ENCODE peak calls at places on chromosomes 13 and 19, in five cellular contexts. R is trophoblast cell, M is DND-41, X is H1, Y is neural progenitor cell. V is an unnamed sample.

GRCh38 chr13:48125794-48126228 is 30.9 kb upstream of the MED4 start:
- DNase-seq in R (no peak), M (no peak), X (no peak), Y (no peak), V (no peak)

GRCh38 chr13:111184685-111185401 is 69.7 kb downstream of the ARHGEF7 start:
- DNase-seq in X (no peak), M (peak), Y (no peak), R (no peak), V (no peak)

GRCh38 chr13:44912617-44913016 is 76.7 kb downstream of the NUFIP1 start:
- DNase-seq in R (no peak), M (no peak), Y (no peak), X (no peak), V (no peak)

GRCh38 chr19:50969413-50969760 is at the start of gene KLK6:
- DNase-seq in M (no peak), Y (no peak), X (no peak), R (no peak), V (peak)

GRCh38 chr13:110380359-110381028 is 73.4 kb downstream of the COL4A2 start:
- DNase-seq in M (no peak), R (peak), Y (no peak), X (no peak), V (no peak)

GRCh38 chr19:58279925-58280316 is 1.2 kb downstream of the ZNF8 start:
- DNase-seq in M (no peak), Y (no peak), R (no peak), X (no peak), V (no peak)

GRCh38 chr13:111947026-111947810 is 119.7 kb upstream of the SOX1 start:
- DNase-seq in Y (no peak), M (no peak), X (peak), R (no peak), V (no peak)

GRCh38 chr19:35977446-35978222 is 17.4 kb upstream of the SDHAF1 start:
- DNase-seq in Y (peak), M (peak), X (peak), R (no peak), V (no peak)

GRCh38 chr13:37701972-37702371 is 103.4 kb upstream of the POSTN start:
- DNase-seq in Y (no peak), R (peak), X (no peak), M (no peak), V (no peak)

GRCh38 chr13:112012004-112012704 is 54.8 kb upstream of the SOX1 start:
- DNase-seq in Y (peak), X (peak), M (no peak), R (no peak), V (no peak)

GRCh38 chr19:39160523-39160861 is 34.9 kb downstream of the PAK4 start:
- DNase-seq in R (peak), Y (no peak), M (no peak), X (no peak), V (no peak)

GRCh38 chr13:111614613-111615012 is 294.2 kb downstream of the TEX29 start:
- DNase-seq in R (no peak), M (no peak), Y (no peak), X (no peak), V (no peak)

GRCh38 chr19:1729568-1729925 is 23.8 kb upstream of the ONECUT3 start:
- DNase-seq in X (no peak), M (no peak), R (no peak), Y (no peak), V (no peak)

GRCh38 chr19:31402529-31402928 is 53.3 kb upstream of the TSHZ3 start:
- DNase-seq in R (no peak), X (no peak), M (no peak), Y (no peak), V (no peak)

GRCh38 chr19:33747273-33747672 is 49.4 kb upstream of the KCTD15 start:
- DNase-seq in Y (no peak), X (no peak), M (no peak), R (no peak), V (no peak)

GRCh38 chr13:50631041-50631440 is 212.5 kb downstream of the DLEU7 start:
- DNase-seq in M (no peak), R (no peak), X (no peak), Y (no peak), V (no peak)

GRCh38 chr19:1213391-1214286 is 8.1 kb downstream of the STK11 start:
- DNase-seq in R (peak), X (no peak), M (no peak), Y (no peak), V (peak)

GRCh38 chr13:78978381-78978998 is 319.5 kb upstream of the OBI1 start:
- DNase-seq in M (peak), R (peak), X (no peak), Y (peak), V (no peak)

GRCh38 chr13:51524312-51524711 is 60.0 kb upstream of the WDFY2 start:
- DNase-seq in R (peak), X (no peak), Y (no peak), M (no peak), V (no peak)

GRCh38 chr19:729564-730381 is 21.0 kb downstream of the PALM start:
- DNase-seq in M (no peak), R (no peak), Y (no peak), X (no peak), V (no peak)

DNA sequence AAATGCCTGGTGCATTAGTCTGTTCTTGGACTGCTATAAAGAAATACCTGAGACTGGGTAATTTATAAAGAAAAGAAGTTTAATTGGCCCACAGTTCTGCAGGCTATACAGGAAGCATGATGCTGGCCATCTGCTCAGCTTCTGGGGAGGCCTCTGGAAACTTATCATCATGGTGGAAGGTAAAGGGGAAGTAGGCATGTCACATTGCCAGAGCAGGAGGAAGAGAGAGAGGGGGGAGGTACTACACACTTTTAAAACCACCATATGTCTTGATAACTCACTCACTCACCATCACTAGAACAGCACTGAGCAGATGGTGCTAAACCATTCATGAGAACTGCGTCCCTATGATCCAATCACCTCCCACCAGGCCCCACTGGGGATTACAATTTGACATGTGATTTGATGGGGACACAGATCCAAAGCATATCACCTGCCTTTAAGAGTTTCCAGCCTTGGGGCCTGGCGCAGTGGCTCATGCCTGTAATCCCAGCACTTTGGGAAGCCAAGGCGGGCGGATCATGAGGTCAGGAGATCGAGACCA is 219.0 kb downstream of the KATNAL1 start:
- DNase-seq in Y (no peak), X (no peak), R (no peak), M (no peak), V (no peak)
- H3K27ac ChIP-seq in Y (no peak), X (no peak), R (no peak), M (no peak), V (no peak)

DNA sequence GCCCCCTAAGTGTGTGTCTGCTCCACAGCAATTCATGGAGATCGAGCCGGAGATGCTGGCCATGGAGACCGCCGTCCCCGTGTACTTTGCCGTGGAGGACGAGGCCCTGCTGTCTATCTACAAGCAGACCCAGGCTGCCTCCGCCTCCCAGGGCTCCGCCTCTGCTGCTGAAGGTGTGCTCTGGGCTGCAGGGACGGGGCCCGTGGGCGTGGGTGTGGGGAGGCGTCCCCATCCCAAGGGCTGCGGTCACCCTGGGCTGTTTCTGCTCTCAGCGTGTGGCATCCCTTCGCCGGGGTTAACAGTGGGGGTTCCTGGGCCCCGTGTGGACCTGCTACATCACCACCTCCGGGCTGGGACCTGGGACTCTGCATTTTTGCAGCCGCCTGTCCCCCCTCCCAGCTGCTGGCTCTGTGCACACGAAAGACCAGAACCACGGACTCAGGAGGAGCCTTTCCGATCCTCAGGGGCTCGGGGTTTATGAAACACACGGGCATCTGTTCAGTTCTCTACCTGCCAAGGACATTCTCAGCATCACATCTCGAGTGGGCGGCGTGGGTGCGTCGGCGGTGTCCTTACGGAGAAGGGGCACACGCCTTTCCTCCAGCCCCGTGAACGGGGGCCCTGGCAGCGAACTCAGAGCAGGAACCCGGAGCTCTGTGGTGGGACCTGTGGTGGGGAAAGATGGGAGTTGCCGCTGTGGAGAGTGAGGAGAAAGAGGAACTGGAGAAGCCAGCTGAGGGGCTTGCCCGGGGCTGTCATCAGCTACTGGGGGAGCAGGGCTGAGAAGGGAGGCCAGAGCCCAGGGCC is 7.7 kb downstream of the NCLN start:
- DNase-seq in M (no peak), R (no peak), Y (no peak), X (no peak), V (peak)
- H3K9ac ChIP-seq in M (no peak), R (no peak), Y (no peak), X (no peak), V (no peak)

GRCh38 chr13:39130298-39130697 is 92.0 kb downstream of the NHLRC3 start:
- DNase-seq in M (no peak), Y (peak), R (no peak), X (no peak), V (no peak)

GRCh38 chr13:39132286-39132685 is 94.0 kb downstream of the NHLRC3 start:
- DNase-seq in X (no peak), Y (no peak), M (no peak), R (no peak), V (no peak)

GRCh38 chr13:39134574-39134973 is 96.3 kb downstream of the NHLRC3 start:
- DNase-seq in M (no peak), X (no peak), Y (no peak), R (no peak), V (no peak)

GRCh38 chr13:39133781-39134180 is 95.5 kb downstream of the NHLRC3 start:
- DNase-seq in X (no peak), Y (no peak), M (no peak), R (no peak), V (no peak)

DNA sequence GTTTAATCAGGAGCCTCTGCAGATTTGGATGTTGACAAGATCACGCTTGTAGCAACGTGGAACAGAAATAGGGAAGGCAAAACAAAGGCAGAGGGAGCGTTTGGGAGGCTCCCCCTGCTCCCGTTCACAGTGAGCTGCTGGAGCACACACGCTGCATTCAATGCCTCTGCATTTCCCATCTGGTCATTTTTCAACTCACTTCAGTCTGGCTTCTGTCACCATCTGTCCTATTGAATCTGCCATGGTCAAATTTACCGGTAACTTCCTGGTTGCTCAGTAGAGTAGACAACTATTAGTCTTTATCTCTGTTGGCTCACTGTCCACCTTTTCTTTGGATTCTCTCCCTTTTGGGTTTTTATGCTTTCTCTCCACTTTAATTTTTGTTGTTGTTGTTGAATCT is 91.0 kb downstream of the NHLRC3 start:
- DNase-seq in X (no peak), M (no peak), R (no peak), Y (peak), V (no peak)
- H3K27ac ChIP-seq in X (no peak), M (no peak), R (no peak), Y (no peak), V (no peak)

DNA sequence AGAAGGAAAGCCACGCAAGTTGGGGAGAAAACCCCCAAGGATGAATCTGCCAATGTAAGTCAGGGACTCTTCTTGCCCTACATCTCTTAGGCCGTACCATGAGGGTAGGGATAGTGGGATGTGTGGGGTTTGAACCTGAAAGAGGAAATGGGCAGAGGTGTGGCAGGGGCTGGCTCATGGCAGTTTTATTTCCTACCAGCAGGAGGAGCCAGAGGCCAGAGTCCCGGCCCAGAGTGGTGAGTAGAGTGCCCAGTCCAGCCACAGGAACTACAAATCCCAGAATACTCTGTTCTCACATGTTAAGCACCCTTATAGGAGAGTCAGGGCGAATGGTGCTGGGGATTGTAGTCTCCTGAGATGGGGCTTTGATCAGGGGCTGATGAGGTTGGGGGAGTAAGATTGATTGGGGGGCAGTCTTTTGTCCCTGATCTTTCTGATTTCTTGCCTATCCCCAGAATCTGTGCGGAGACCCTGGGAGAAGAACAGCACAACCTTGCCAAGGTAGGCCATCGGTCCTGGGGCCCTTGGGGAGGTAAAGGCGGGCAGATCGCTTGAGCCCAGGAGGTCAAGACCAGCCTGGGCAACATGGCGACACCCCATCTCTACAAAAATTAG is 16.5 kb downstream of the VASP start:
- DNase-seq in Y (peak), R (peak), M (peak), X (peak), V (peak)
- H3K9ac ChIP-seq in Y (no peak), R (no peak), M (no peak), X (no peak), V (no peak)

V was measured in kidney.